ENCODE peak calls at places on chromosome 20, in ten cellular contexts. P, Y, H, R, X, S, L, B, F and O are unnamed samples.

GRCh38 chr20:33992145-33992922 is 1.4 kb upstream of the RALY start:
- DNase-seq in F (no peak), X (no peak), Y (no peak), L (no peak), H (no peak), R (no peak), P (no peak), S (no peak), B (no peak), O (no peak)

GRCh38 chr20:36854343-36855240 is 21.3 kb upstream of the TLDC2 start:
- DNase-seq in H (no peak), L (no peak), B (no peak), P (no peak), S (no peak), Y (no peak), F (peak), X (no peak), R (no peak), O (no peak)

GRCh38 chr20:6665161-6665560 is 102.3 kb upstream of the BMP2 start:
- DNase-seq in L (no peak), Y (no peak), S (no peak), X (no peak), R (no peak), B (no peak), P (no peak), H (no peak), F (no peak), O (no peak)

GRCh38 chr20:58544891-58545290 is 29.7 kb upstream of the APCDD1L start:
- DNase-seq in Y (no peak), L (peak), S (no peak), B (no peak), X (no peak), F (no peak), H (no peak), R (no peak), P (no peak), O (no peak)

GRCh38 chr20:33681728-33682353 is 4.3 kb downstream of the E2F1 start:
- DNase-seq in F (no peak), R (no peak), X (no peak), P (no peak), B (no peak), H (no peak), Y (no peak), S (no peak), L (no peak), O (no peak)

GRCh38 chr20:52041966-52042365 is 149.6 kb downstream of the ZFP64 start:
- DNase-seq in B (no peak), L (no peak), Y (no peak), P (no peak), R (no peak), H (no peak), X (no peak), F (no peak), S (no peak), O (no peak)

GRCh38 chr20:19889011-19889953 is 127.9 kb upstream of the NAA20 start:
- DNase-seq in X (no peak), P (no peak), R (no peak), F (no peak), B (no peak), H (peak), L (peak), Y (no peak), S (no peak), O (peak)

GRCh38 chr20:38935967-38936407 is 9.8 kb downstream of the FAM83D start:
- DNase-seq in L (peak), X (no peak), F (no peak), R (no peak), P (no peak), S (no peak), Y (no peak), B (no peak), H (no peak), O (no peak)

GRCh38 chr20:17885544-17885943 is 83.0 kb downstream of the SNX5 start:
- DNase-seq in L (peak), R (no peak), H (no peak), Y (no peak), P (no peak), F (no peak), S (no peak), B (no peak), X (no peak), O (no peak)

GRCh38 chr20:60510356-60510755 is 552.1 kb downstream of the CDH26 start:
- DNase-seq in R (no peak), H (no peak), F (no peak), L (no peak), X (no peak), P (no peak), B (no peak), Y (no peak), S (no peak), O (no peak)

GRCh38 chr20:2729251-2729713 is 36.7 kb downstream of the EBF4 start:
- DNase-seq in R (no peak), B (no peak), X (no peak), F (no peak), H (no peak), S (no peak), L (no peak), P (no peak), Y (no peak), O (no peak)

GRCh38 chr20:46364670-46365482 is 41.5 kb downstream of the ELMO2 start:
- DNase-seq in B (no peak), L (peak), S (no peak), Y (no peak), X (no peak), H (no peak), F (no peak), P (no peak), R (peak), O (peak)

GRCh38 chr20:23200914-23201313 is 114.8 kb upstream of the CD93 start:
- DNase-seq in F (peak), L (peak), H (no peak), B (no peak), P (peak), X (no peak), S (no peak), R (no peak), Y (no peak), O (no peak)

GRCh38 chr20:62723768-62724420 is 15.3 kb downstream of the NTSR1 start:
- DNase-seq in R (no peak), Y (no peak), F (no peak), L (no peak), S (no peak), H (no peak), B (no peak), X (no peak), P (no peak), O (no peak)

GRCh38 chr20:59403261-59403961 is 103.0 kb downstream of the EDN3 start:
- DNase-seq in L (peak), F (peak), P (peak), H (no peak), Y (peak), R (no peak), S (no peak), B (peak), X (peak), O (peak)

GRCh38 chr20:48002517-48002970 is 217.3 kb upstream of the SULF2 start:
- DNase-seq in P (no peak), Y (peak), B (no peak), F (no peak), L (no peak), X (no peak), S (no peak), H (no peak), R (no peak), O (no peak)